ENCODE peak calls at places on chromosomes 7 and 10, in nine cellular contexts. L is sigmoid colon, Z is OCI-LY7, Q is transverse colon, C is lower lobe of right lung, M is breast epithelium, H is heart left ventricle, Y is AG04449, J is fibroblast of pulmonary artery. X is an unnamed sample.

GRCh38 chr7:105610165-105610930 is 29.1 kb upstream of the EFCAB10 start:
- DNase-seq in L (peak), Z (no peak), Q (no peak), C (no peak), M (no peak), H (no peak), Y (no peak), J (no peak), X (no peak)

GRCh38 chr10:44801383-44802327 is 109.5 kb upstream of the TMEM72 start:
- DNase-seq in L (peak), Z (no peak), Q (peak), C (peak), M (peak), H (peak), Y (peak), J (peak), X (peak)

GRCh38 chr7:159144756-159145543 is at the start of gene VIPR2:
- DNase-seq in L (peak), Z (no peak), Q (peak), C (no peak), M (no peak), H (peak), Y (no peak), J (no peak), X (peak)

GRCh38 chr7:1045038-1045726 is 836 bp downstream of the GPR146 start:
- DNase-seq in L (no peak), Z (no peak), Q (no peak), C (no peak), M (no peak), H (no peak), Y (no peak), J (no peak), X (no peak)

GRCh38 chr10:70584941-70585544 is 17.5 kb downstream of the PRF1 start:
- DNase-seq in L (peak), Z (peak), Q (no peak), C (peak), M (no peak), H (no peak), Y (no peak), J (no peak), X (no peak)

GRCh38 chr7:64223366-64223765 is 4.9 kb upstream of the ZNF679 start:
- DNase-seq in L (no peak), Z (no peak), Q (no peak), C (no peak), M (no peak), H (no peak), Y (no peak), J (no peak), X (no peak)

GRCh38 chr7:19079066-19079465 is 38.4 kb downstream of the TWIST1 start:
- DNase-seq in L (no peak), Z (no peak), Q (no peak), C (no peak), M (no peak), H (no peak), Y (no peak), J (peak), X (no peak)

GRCh38 chr7:36620166-36620708 is 104.1 kb downstream of the AOAH start:
- DNase-seq in L (no peak), Z (no peak), Q (no peak), C (no peak), M (no peak), H (no peak), Y (no peak), J (no peak), X (no peak)

GRCh38 chr7:121336579-121336978 is 7.8 kb downstream of the WNT16 start:
- DNase-seq in L (no peak), Z (no peak), Q (no peak), C (no peak), M (no peak), H (no peak), Y (no peak), J (no peak), X (no peak)

GRCh38 chr7:1666779-1667565 is 3.1 kb upstream of the ELFN1 start:
- DNase-seq in L (peak), Z (no peak), Q (no peak), C (peak), M (peak), H (no peak), Y (no peak), J (no peak), X (peak)

GRCh38 chr7:133688483-133689239 is 435.8 kb downstream of the EXOC4 start:
- DNase-seq in L (no peak), Z (no peak), Q (no peak), C (no peak), M (no peak), H (no peak), Y (peak), J (peak), X (no peak)

GRCh38 chr10:52115823-52116222 is 198.3 kb upstream of the DKK1 start:
- DNase-seq in L (no peak), Z (no peak), Q (no peak), C (no peak), M (no peak), H (no peak), Y (no peak), J (peak), X (no peak)

GRCh38 chr7:55140221-55140980 is 121.6 kb downstream of the EGFR start:
- DNase-seq in L (peak), Z (no peak), Q (no peak), C (no peak), M (no peak), H (peak), Y (peak), J (peak), X (no peak)

GRCh38 chr7:53604201-53604600 is 568.8 kb downstream of the POM121L12 start:
- DNase-seq in L (no peak), Z (no peak), Q (no peak), C (no peak), M (no peak), H (no peak), Y (no peak), J (no peak), X (no peak)

GRCh38 chr7:102890292-102890970 is 22.4 kb upstream of the LRRC17 start:
- DNase-seq in L (no peak), Z (no peak), Q (no peak), C (no peak), M (no peak), H (peak), Y (peak), J (peak), X (no peak)

GRCh38 chr7:46695045-46695708 is 774.1 kb upstream of the IGFBP3 start:
- DNase-seq in L (no peak), Z (no peak), Q (no peak), C (no peak), M (no peak), H (no peak), Y (no peak), J (no peak), X (no peak)

GRCh38 chr10:43872644-43873043 is 224.0 kb upstream of the ZNF32 start:
- DNase-seq in L (no peak), Z (no peak), Q (no peak), C (no peak), M (no peak), H (no peak), Y (no peak), J (no peak), X (no peak)

GRCh38 chr10:78899098-78899754 is 169.5 kb upstream of the ZMIZ1 start:
- DNase-seq in L (no peak), Z (no peak), Q (no peak), C (no peak), M (no peak), H (no peak), Y (no peak), J (no peak), X (no peak)

GRCh38 chr7:44284881-44285541 is 40.4 kb downstream of the CAMK2B start:
- DNase-seq in L (peak), Z (no peak), Q (peak), C (peak), M (peak), H (peak), Y (no peak), J (no peak), X (peak)

GRCh38 chr7:117192108-117192507 is 130.8 kb downstream of the WNT2 start:
- DNase-seq in L (no peak), Z (no peak), Q (no peak), C (no peak), M (no peak), H (no peak), Y (no peak), J (no peak), X (no peak)

GRCh38 chr7:134842062-134842461 is 62.6 kb downstream of the CALD1 start:
- DNase-seq in L (no peak), Z (no peak), Q (no peak), C (no peak), M (no peak), H (no peak), Y (no peak), J (no peak), X (no peak)

GRCh38 chr7:5363729-5364128 is 59.9 kb downstream of the TNRC18 start:
- DNase-seq in L (no peak), Z (no peak), Q (no peak), C (no peak), M (no peak), H (no peak), Y (no peak), J (no peak), X (no peak)

GRCh38 chr7:129612112-129613015 is 844 bp downstream of the NRF1 start:
- DNase-seq in L (peak), Z (peak), Q (peak), C (peak), M (peak), H (peak), Y (no peak), J (peak), X (peak)

GRCh38 chr7:67344481-67345193 is 348.0 kb downstream of the TYW1 start:
- DNase-seq in L (peak), Z (no peak), Q (no peak), C (no peak), M (no peak), H (no peak), Y (no peak), J (no peak), X (no peak)

GRCh38 chr7:102101926-102102325 is 184.7 kb upstream of the SH2B2 start:
- DNase-seq in L (no peak), Z (no peak), Q (no peak), C (no peak), M (no peak), H (no peak), Y (no peak), J (no peak), X (peak)

GRCh38 chr7:240128-240676 is 47.8 kb downstream of the FAM20C start:
- DNase-seq in L (no peak), Z (no peak), Q (no peak), C (no peak), M (no peak), H (no peak), Y (no peak), J (no peak), X (no peak)

DNA sequence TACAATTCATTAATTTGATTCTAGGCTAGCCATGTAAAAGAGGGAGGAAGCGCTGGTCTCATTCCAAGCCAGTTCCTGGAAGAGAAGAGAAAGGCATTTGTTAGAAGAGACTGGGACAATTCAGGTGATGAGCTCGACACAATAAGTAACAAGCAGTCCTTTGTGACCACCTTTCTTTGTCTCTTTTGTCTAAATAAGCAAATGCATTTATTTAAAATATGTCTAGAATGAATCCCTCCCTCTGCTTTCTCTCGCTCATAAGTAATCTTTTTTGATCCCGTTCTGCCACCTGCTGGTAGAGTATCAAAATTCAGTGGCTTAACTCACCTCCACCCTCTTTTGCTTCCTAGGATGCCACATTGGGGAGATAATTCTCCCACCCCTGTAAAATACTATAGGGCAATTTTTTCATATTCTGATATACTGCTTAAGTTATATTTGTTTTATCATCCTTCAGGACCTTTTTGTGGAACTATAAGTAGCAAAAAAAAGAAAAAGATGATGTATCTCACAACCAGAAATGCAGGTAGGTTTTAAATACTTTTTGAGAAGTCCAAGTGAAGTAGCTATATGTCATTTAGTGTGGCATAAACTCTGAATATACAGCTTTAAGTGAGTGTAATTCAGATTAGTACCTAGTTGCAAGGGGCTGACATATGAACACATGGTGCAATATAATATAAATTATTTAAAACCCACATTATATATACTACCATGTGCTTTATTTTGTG is 91.5 kb downstream of the GSDME start:
- DNase-seq in L (no peak), Z (peak), Q (peak), C (no peak), M (no peak), H (no peak), Y (no peak), J (peak), X (no peak)
- TF ChIP-seq CTCF in L (peak), Z (peak), Q (peak), C (peak), M (peak), H (peak), Y (peak), J (peak), X (peak)

GRCh38 chr7:108311446-108312168 is 144.6 kb downstream of the NRCAM start:
- DNase-seq in L (no peak), Z (no peak), Q (no peak), C (no peak), M (no peak), H (no peak), Y (no peak), J (peak), X (no peak)

GRCh38 chr7:108308913-108309312 is 147.3 kb downstream of the NRCAM start:
- DNase-seq in L (no peak), Z (no peak), Q (no peak), C (no peak), M (no peak), H (no peak), Y (no peak), J (peak), X (no peak)

GRCh38 chr7:108307246-108307982 is 148.8 kb downstream of the NRCAM start:
- DNase-seq in L (no peak), Z (no peak), Q (no peak), C (no peak), M (no peak), H (no peak), Y (no peak), J (no peak), X (no peak)

GRCh38 chr7:108310351-108310750 is 145.9 kb downstream of the NRCAM start:
- DNase-seq in L (no peak), Z (no peak), Q (no peak), C (no peak), M (no peak), H (no peak), Y (no peak), J (peak), X (no peak)

GRCh38 chr7:108308276-108308675 is 148.0 kb downstream of the NRCAM start:
- DNase-seq in L (no peak), Z (no peak), Q (no peak), C (no peak), M (no peak), H (no peak), Y (no peak), J (no peak), X (no peak)
- H3K4me3 ChIP-seq in L (no peak), Z (no peak), Q (no peak), C (no peak), M (no peak), H (no peak), Y (no peak), J (no peak), X (no peak)

GRCh38 chr10:60461688-60462087 is 72.0 kb upstream of the ANK3 start:
- DNase-seq in L (no peak), Z (no peak), Q (no peak), C (no peak), M (no peak), H (no peak), Y (no peak), J (no peak), X (no peak)

GRCh38 chr10:60460058-60460457 is 70.4 kb upstream of the ANK3 start:
- DNase-seq in L (no peak), Z (no peak), Q (no peak), C (no peak), M (no peak), H (no peak), Y (no peak), J (no peak), X (no peak)

GRCh38 chr10:60454336-60454735 is 64.7 kb upstream of the ANK3 start:
- DNase-seq in L (no peak), Z (no peak), Q (no peak), C (no peak), M (no peak), H (no peak), Y (no peak), J (no peak), X (no peak)

GRCh38 chr10:60453031-60453430 is 63.4 kb upstream of the ANK3 start:
- DNase-seq in L (no peak), Z (no peak), Q (no peak), C (no peak), M (no peak), H (no peak), Y (no peak), J (no peak), X (no peak)

GRCh38 chr10:60456053-60456452 is 66.4 kb upstream of the ANK3 start:
- DNase-seq in L (no peak), Z (no peak), Q (no peak), C (no peak), M (no peak), H (no peak), Y (no peak), J (no peak), X (no peak)
- TF ChIP-seq CTCF in L (no peak), Z (peak), Q (no peak), C (no peak), M (no peak), H (no peak), Y (no peak), J (no peak), X (no peak)

GRCh38 chr10:63206997-63207952 is 74.1 kb downstream of the NRBF2 start:
- DNase-seq in L (no peak), Z (peak), Q (no peak), C (no peak), M (no peak), H (peak), Y (peak), J (peak), X (no peak)
- H3K4me3 ChIP-seq in L (peak), Z (no peak), Q (no peak), C (peak), M (no peak), H (peak), Y (peak), J (peak), X (peak)

GRCh38 chr7:2732959-2733584 is 45.1 kb downstream of the AMZ1 start:
- DNase-seq in L (peak), Z (no peak), Q (peak), C (no peak), M (peak), H (peak), Y (no peak), J (peak), X (peak)
- TF ChIP-seq CTCF in L (no peak), Z (no peak), Q (no peak), C (no peak), M (no peak), H (no peak), Y (no peak), J (no peak), X (no peak)

DNA sequence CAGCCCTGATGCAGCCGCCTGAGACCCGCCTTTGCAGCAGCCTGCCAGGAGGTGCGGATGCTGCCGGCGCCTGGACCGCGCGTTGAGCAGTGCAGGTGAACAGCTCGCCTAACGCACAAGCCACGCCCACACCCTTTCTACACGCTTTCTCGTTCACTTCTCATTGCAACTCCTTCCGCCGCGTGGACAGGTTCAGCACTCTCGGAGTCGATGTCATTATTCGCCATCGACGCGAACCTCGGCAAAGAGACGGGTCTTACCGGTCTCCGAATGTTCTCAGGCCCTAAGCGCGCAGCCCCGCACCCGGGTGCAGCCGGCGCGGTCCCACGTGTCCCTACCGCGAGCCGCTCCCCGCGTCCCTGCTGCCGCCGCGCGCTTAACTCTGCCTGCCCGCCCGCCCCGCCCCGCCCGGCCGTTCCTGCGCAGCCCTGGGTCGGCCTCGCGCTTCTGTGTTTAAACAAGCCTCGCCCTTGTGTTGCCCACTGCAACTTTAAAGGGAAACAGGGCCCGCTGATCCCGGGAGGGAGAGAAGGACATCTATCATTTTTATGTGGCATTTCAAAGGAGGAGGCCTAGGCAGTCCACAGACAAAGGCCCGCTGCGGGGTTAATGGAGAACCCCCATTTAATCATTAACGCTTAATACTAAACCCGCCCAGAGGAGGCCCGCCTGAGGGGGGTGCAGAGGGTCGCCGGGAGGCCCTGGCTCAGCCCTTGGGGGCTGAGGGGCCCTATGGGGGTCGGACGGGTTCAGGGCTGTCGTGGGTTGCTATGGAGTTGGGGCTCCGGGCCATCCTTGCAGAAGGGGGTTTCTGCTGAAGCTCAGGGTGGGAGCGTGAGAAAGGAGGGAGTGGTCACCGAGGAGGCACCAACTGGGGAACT is 128.5 kb downstream of the WDR11 start:
- DNase-seq in L (no peak), Z (no peak), Q (peak), C (peak), M (peak), H (no peak), Y (no peak), J (no peak), X (no peak)
- H3K4me3 ChIP-seq in L (peak), Z (no peak), Q (peak), C (peak), M (peak), H (peak), Y (peak), J (no peak), X (peak)

GRCh38 chr7:14697684-14698083 is 204.9 kb downstream of the DGKB start:
- DNase-seq in L (no peak), Z (no peak), Q (no peak), C (no peak), M (no peak), H (no peak), Y (no peak), J (no peak), X (no peak)

GRCh38 chr7:14698239-14698638 is 204.3 kb downstream of the DGKB start:
- DNase-seq in L (no peak), Z (no peak), Q (no peak), C (no peak), M (no peak), H (no peak), Y (no peak), J (peak), X (no peak)
- TF ChIP-seq CTCF in L (no peak), Z (peak), Q (no peak), C (no peak), M (no peak), H (no peak), Y (no peak), J (peak), X (no peak)

GRCh38 chr7:149716007-149716931 is 57.1 kb downstream of the ZNF467 start:
- DNase-seq in L (peak), Z (no peak), Q (no peak), C (no peak), M (no peak), H (no peak), Y (no peak), J (no peak), X (peak)
- H3K4me3 ChIP-seq in L (no peak), Z (peak), Q (no peak), C (no peak), M (no peak), H (peak), Y (peak), J (peak), X (peak)

DNA sequence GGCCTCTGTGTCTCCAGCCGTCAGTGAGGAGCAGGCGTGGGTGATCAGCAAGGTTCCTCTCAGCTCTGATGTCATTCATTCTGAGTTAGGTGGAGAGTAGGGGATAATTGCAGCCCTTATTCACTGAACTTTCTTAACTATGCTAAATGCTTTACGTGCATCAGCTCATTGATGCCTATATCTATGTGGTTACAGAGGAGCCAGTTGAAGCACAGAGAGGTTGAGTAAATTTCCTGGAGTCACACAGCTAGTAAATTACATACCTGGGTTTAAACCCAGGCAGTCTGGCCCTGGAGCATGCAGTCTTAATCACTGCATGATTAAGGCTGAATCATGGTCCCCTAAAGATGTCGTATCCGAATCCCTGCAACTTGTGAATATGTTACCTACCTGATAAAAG is 99.6 kb downstream of the GRK5 start:
- DNase-seq in L (no peak), Z (no peak), Q (no peak), C (no peak), M (no peak), H (no peak), Y (no peak), J (no peak), X (no peak)
- TF ChIP-seq CTCF in L (no peak), Z (peak), Q (no peak), C (no peak), M (no peak), H (no peak), Y (no peak), J (no peak), X (no peak)

X was measured in coronary artery.